ENCODE peak calls at places on chromosomes 3 and 15, in six cellular contexts. G, V, F, P, D and C are unnamed samples.
A peak's percentile ranks its signal among the peaks of the same experiment; 100 is the strongest.

GRCh38 chr3:170108955-170109354 is 71.2 kb downstream of the GPR160 start:
- DNase-seq in F (no peak), V (no peak), P (no peak), G (no peak), D (no peak), C (no peak)

GRCh38 chr3:72375237-72376154 is 472.7 kb downstream of the SHQ1 start:
- DNase-seq in V (no peak), F (no peak), D (no peak), G (no peak), P (no peak), C (no peak)

GRCh38 chr3:127786358-127787070 is 35.8 kb downstream of the MGLL start:
- DNase-seq in G (no peak), V (no peak), P (peak; percentile 55), F (peak; percentile 98), D (peak; percentile 94), C (no peak)

GRCh38 chr3:182637350-182638197 is 155.7 kb upstream of the ATP11B start:
- DNase-seq in P (no peak), F (no peak), G (no peak), V (no peak), D (no peak), C (no peak)

GRCh38 chr3:131329774-131330173 is 51.8 kb upstream of the NUDT16 start:
- DNase-seq in G (no peak), V (no peak), F (no peak), P (no peak), D (no peak), C (no peak)

GRCh38 chr15:73844356-73844755 is 29.0 kb upstream of the TBC1D21 start:
- DNase-seq in P (no peak), F (no peak), D (no peak), G (no peak), V (no peak), C (no peak)

GRCh38 chr3:373193-373784 is 176.7 kb downstream of the CHL1 start:
- DNase-seq in V (no peak), G (no peak), P (no peak), D (no peak), F (no peak), C (no peak)

GRCh38 chr15:25182098-25182478 is 227.3 kb downstream of the SNRPN start:
- DNase-seq in D (no peak), P (no peak), G (no peak), F (peak; percentile 35), V (no peak), C (peak; percentile 34)

GRCh38 chr15:99438691-99439523 is 126.9 kb upstream of the MEF2A start:
- DNase-seq in P (no peak), F (peak; percentile 37), G (peak; percentile 10), V (no peak), D (no peak), C (peak; percentile 56)

GRCh38 chr3:127722104-127722784 is 49.5 kb downstream of the ABTB1 start:
- DNase-seq in P (no peak), G (no peak), V (no peak), F (peak; percentile 29), D (no peak), C (no peak)

GRCh38 chr15:94083467-94083991 is 147.8 kb upstream of the MCTP2 start:
- DNase-seq in G (no peak), F (peak; percentile 73), P (peak; percentile 5), D (no peak), V (no peak), C (no peak)

GRCh38 chr3:132315851-132316250 is 1.4 kb upstream of the ACP3 start:
- DNase-seq in V (no peak), P (no peak), D (peak; percentile 46), G (no peak), F (no peak), C (no peak)

GRCh38 chr15:77966540-77967290 is 110.8 kb downstream of the TBC1D2B start:
- DNase-seq in D (peak; percentile 80), F (peak; percentile 74), V (peak; percentile 47), P (no peak), G (no peak), C (peak; percentile 60)

GRCh38 chr15:57820119-57820518 is 113.6 kb downstream of the POLR2M start:
- DNase-seq in G (no peak), D (peak; percentile 65), F (no peak), V (no peak), P (no peak), C (no peak)

GRCh38 chr3:78238811-78239210 is 1198.9 kb downstream of the ROBO2 start:
- DNase-seq in D (no peak), P (no peak), G (no peak), F (no peak), V (no peak), C (no peak)

GRCh38 chr3:191236635-191237034 is 37.6 kb downstream of the OSTN start:
- DNase-seq in V (no peak), D (peak; percentile 58), F (no peak), G (no peak), P (peak; percentile 60), C (no peak)

GRCh38 chr15:95051881-95052280 is 820.5 kb downstream of the MCTP2 start:
- DNase-seq in G (no peak), F (no peak), D (peak; percentile 63), V (no peak), P (no peak), C (no peak)

GRCh38 chr3:34109846-34110245 is 311.4 kb downstream of the PDCD6IP start:
- DNase-seq in G (no peak), V (no peak), D (no peak), P (no peak), F (no peak), C (no peak)

GRCh38 chr3:142004025-142004424 is 127.6 kb downstream of the ATP1B3 start:
- DNase-seq in G (no peak), D (no peak), P (no peak), F (no peak), V (no peak), C (no peak)

GRCh38 chr3:58173670-58174472 is 36.9 kb downstream of the DNASE1L3 start:
- DNase-seq in V (peak; percentile 58), G (no peak), P (no peak), F (peak; percentile 82), D (peak; percentile 55), C (no peak)

GRCh38 chr3:30626443-30627181 is 20.2 kb downstream of the TGFBR2 start:
- DNase-seq in V (no peak), P (no peak), G (no peak), F (no peak), D (peak; percentile 63), C (no peak)

GRCh38 chr3:134600685-134601502 is 49.9 kb downstream of the KY start:
- DNase-seq in F (no peak), G (peak; percentile 30), D (peak; percentile 90), P (no peak), V (peak; percentile 87), C (peak; percentile 86)

GRCh38 chr3:22263042-22263441 is 512.0 kb upstream of the ZNF385D start:
- DNase-seq in P (no peak), F (no peak), V (no peak), G (no peak), D (peak; percentile 85), C (no peak)

GRCh38 chr3:140252812-140253656 is 318.0 kb downstream of the CLSTN2 start:
- DNase-seq in F (no peak), P (no peak), G (no peak), D (no peak), V (no peak), C (no peak)

DNA sequence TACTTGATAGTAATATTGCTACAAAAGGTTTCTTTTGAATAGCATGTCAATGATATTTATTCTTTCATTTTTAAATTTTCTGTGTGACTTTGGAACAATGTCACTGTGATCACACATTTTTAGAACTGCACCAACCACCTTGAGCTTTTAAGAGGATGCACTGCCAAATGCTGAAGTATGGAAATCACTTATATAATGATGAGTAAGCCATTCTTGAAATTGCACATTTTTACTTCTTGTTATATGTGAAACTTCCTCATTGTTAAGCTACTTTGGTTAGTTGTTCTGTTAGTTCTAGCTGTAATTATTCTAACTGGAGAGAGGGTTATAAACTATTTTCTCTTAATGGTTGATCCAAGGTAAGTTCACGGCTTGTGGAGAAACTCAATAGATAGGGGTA is 547.5 kb downstream of the ZIC1 start:
- DNase-seq in P (no peak), G (no peak), F (no peak), D (no peak), V (no peak), C (no peak)
- TF ChIP-seq CTCF in P (no peak), G (no peak), F (no peak), D (no peak), V (no peak), C (no peak)

GRCh38 chr15:69018951-69019350 is 4.5 kb downstream of the NOX5 start:
- DNase-seq in D (no peak), V (no peak), F (no peak), G (no peak), P (no peak), C (no peak)
- TF ChIP-seq CTCF in D (no peak), V (no peak), F (no peak), G (no peak), P (no peak), C (no peak)

DNA sequence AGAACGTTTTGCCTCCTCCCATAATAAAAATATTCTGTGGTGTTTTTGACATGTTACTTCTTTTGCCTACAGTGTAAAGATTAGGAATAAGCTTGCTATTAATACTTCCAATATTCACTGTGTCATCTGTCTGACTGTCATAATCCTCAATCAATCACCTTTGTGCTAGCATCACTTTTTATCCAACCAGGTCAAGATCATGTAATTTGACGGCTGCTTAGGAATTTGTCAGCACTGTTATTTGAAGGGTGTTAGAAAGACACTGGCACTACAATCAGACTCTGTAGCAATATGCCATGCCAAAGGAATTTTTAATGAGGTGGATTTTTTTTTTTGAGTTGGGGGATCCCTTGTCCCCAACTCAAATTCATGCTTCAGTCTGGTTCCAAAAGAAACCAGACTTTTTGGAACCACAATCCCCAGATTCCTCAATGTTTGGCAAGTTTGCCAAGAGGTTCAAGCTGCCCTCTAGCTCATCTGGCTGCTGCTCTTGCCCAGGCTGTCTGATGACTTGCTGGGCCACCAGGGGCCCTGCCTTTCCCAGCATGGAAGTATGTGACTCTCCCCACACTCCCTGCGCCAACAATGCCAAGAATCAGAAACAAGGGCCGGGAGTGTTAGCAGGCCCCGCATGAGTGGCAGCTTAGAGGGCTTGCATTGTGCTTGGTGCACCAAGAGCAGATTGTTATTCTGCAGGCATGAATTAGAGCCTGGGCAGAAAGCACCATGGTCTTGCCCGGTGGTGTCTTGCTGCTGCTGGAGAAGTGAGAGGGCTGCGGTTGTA is 58.6 kb upstream of the TSC22D2 start:
- DNase-seq in D (peak; percentile 28), P (no peak), G (no peak), F (peak; percentile 70), V (no peak), C (no peak)
- TF ChIP-seq CTCF in D (no peak), P (no peak), G (no peak), F (no peak), V (no peak), C (no peak)

GRCh38 chr3:74631341-74631740 is 16.9 kb upstream of the CNTN3 start:
- DNase-seq in G (no peak), P (no peak), V (no peak), F (no peak), D (peak; percentile 50), C (no peak)

GRCh38 chr3:74631771-74632170 is 17.3 kb upstream of the CNTN3 start:
- DNase-seq in D (peak; percentile 52), P (no peak), F (no peak), G (no peak), V (no peak), C (no peak)

GRCh38 chr3:74633021-74633420 is 18.6 kb upstream of the CNTN3 start:
- DNase-seq in F (no peak), V (no peak), P (no peak), G (no peak), D (peak; percentile 84), C (no peak)

DNA sequence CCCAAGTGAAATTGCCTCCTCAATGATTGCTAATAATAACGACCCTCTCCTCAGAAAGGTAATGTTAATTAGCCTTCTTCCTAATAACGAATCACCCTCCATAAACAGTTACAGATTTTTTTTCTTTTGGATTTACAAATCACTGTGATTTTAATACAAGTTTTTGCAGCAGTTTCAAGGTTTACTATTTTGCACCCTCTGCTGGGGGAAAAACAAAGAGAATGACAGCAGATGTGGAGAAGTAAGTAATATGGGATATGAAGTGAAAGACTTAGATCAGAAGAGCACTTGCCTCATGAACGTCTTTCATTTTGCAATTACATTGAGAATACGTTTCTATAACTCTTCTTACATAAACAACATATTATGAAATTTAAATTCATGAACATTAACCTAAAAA is 16.1 kb upstream of the CNTN3 start:
- DNase-seq in F (no peak), G (no peak), V (no peak), P (no peak), D (peak; percentile 69), C (no peak)
- TF ChIP-seq CTCF in F (no peak), G (no peak), V (peak; percentile 16), P (peak; percentile 47), D (peak; percentile 42), C (peak; percentile 57)